ENCODE peak calls at places on chromosomes 11 and 22, in four cellular contexts. I, M, A and N are unnamed samples.

GRCh38 chr22:50604256-50604580 is 3.6 kb downstream of the MAPK8IP2 start:
- DNase-seq in I (no peak), M (no peak), A (no peak), N (no peak)

GRCh38 chr22:41528132-41528766 is 16.0 kb downstream of the POLR3H start:
- DNase-seq in I (no peak), M (no peak), A (no peak), N (no peak)

GRCh38 chr11:108222686-108223448 is at the start of gene ATM:
- DNase-seq in I (peak; percentile 99), M (peak; percentile 99), A (peak; percentile 99), N (peak; percentile 97)

GRCh38 chr11:83611616-83612015 is 325.4 kb upstream of the CCDC90B start:
- DNase-seq in I (no peak), M (no peak), A (no peak), N (no peak)

GRCh38 chr11:110992481-110992880 is 253.0 kb upstream of the POU2AF2 start:
- DNase-seq in I (no peak), M (no peak), A (no peak), N (no peak)

GRCh38 chr11:79087238-79087956 is 353.4 kb downstream of the TENM4 start:
- DNase-seq in I (peak; percentile 62), M (no peak), A (no peak), N (no peak)

GRCh38 chr11:3623126-3623525 is 18.7 kb downstream of the ART5 start:
- DNase-seq in I (no peak), M (no peak), A (no peak), N (no peak)

GRCh38 chr11:77407613-77408012 is 66.3 kb downstream of the PAK1 start:
- DNase-seq in I (peak; percentile 92), M (peak; percentile 80), A (peak; percentile 85), N (peak; percentile 85)

GRCh38 chr22:35986085-35986484 is 42.5 kb downstream of the RBFOX2 start:
- DNase-seq in I (peak; percentile 31), M (no peak), A (no peak), N (no peak)

GRCh38 chr11:2468363-2469240 is 23.8 kb downstream of the KCNQ1 start:
- DNase-seq in I (no peak), M (no peak), A (peak; percentile 21), N (no peak)

GRCh38 chr11:44823006-44823405 is 96.2 kb downstream of the TSPAN18 start:
- DNase-seq in I (no peak), M (no peak), A (no peak), N (no peak)

GRCh38 chr11:77147668-77148321 is 19.7 kb downstream of the MYO7A start:
- DNase-seq in I (no peak), M (peak; percentile 46), A (peak; percentile 44), N (peak; percentile 64)

GRCh38 chr11:134815404-134815803 is 403.4 kb upstream of the B3GAT1 start:
- DNase-seq in I (no peak), M (no peak), A (no peak), N (no peak)

GRCh38 chr11:120129570-120129969 is 8.3 kb downstream of the TRIM29 start:
- DNase-seq in I (no peak), M (no peak), A (no peak), N (no peak)

GRCh38 chr11:100682247-100682969 is 4.7 kb upstream of the ARHGAP42 start:
- DNase-seq in I (peak; percentile 46), M (no peak), A (no peak), N (no peak)

GRCh38 chr11:33802414-33802950 is 28.2 kb upstream of the FBXO3 start:
- DNase-seq in I (peak; percentile 88), M (peak; percentile 49), A (peak; percentile 58), N (no peak)

GRCh38 chr11:122439911-122440782 is 215.4 kb upstream of the UBASH3B start:
- DNase-seq in I (peak; percentile 45), M (no peak), A (no peak), N (no peak)

GRCh38 chr22:44505796-44506354 is 7.8 kb upstream of the RTL6 start:
- DNase-seq in I (no peak), M (no peak), A (no peak), N (no peak)

GRCh38 chr22:20260071-20260722 is 7.9 kb downstream of the RTN4R start:
- DNase-seq in I (no peak), M (no peak), A (no peak), N (no peak)

GRCh38 chr22:20261848-20262581 is 6.1 kb downstream of the RTN4R start:
- DNase-seq in I (no peak), M (no peak), A (no peak), N (no peak)

GRCh38 chr22:20264614-20265452 is 3.3 kb downstream of the RTN4R start:
- DNase-seq in I (no peak), M (no peak), A (no peak), N (no peak)

GRCh38 chr22:20259336-20259705 is 8.8 kb downstream of the RTN4R start:
- DNase-seq in I (no peak), M (no peak), A (no peak), N (no peak)

GRCh38 chr22:20262582-20263147 is 5.5 kb downstream of the RTN4R start:
- DNase-seq in I (no peak), M (no peak), A (no peak), N (no peak)
- TF ChIP-seq POLR2A in I (no peak), M (no peak), A (no peak), N (no peak)

DNA sequence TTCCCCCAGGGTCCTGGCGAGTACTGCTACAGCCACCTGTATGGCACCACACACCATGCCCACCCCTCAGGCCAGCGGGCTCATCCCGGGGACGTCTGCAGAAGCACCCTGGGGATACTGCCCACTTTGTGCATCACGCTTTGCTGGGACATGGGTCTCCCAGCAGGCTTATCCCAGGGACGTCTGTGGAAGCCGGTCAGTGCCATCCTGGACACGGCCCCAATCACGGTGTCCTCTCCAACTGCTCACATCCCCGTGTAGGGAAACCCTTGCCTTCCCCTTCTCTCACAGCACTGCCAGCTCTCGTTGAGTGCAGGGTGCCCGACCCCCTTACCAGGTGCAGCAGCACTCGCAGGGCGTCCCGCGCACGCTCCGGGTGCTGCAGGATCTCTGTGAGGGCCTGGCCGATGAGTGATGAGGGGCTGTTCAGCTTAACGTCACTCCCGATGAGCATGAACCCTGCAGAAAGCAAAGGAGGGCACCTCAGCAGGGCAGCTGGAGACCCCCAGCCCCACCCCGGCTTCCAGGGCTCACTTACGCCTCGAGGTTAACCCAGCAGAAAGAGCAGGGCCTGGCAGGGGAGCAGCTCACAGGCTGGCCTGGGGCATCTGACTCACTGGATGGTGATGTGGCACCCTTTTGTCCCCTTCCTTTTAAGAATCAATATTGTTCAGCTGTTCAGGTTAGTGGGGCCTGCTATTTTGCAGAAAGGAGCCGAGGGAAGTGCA is 76.9 kb upstream of the PITPNB start:
- DNase-seq in I (no peak), M (peak; percentile 6), A (no peak), N (peak; percentile 37)
- TF ChIP-seq POLR2A in I (no peak), M (no peak), A (no peak), N (no peak)

GRCh38 chr11:133072366-133072765 is 459.9 kb downstream of the OPCML start:
- DNase-seq in I (no peak), M (no peak), A (no peak), N (no peak)

GRCh38 chr11:133072858-133073582 is 459.3 kb downstream of the OPCML start:
- DNase-seq in I (no peak), M (no peak), A (no peak), N (no peak)

GRCh38 chr11:133078012-133078411 is 454.3 kb downstream of the OPCML start:
- DNase-seq in I (no peak), M (no peak), A (no peak), N (no peak)

GRCh38 chr11:133078591-133079179 is 453.6 kb downstream of the OPCML start:
- DNase-seq in I (peak; percentile 20), M (peak; percentile 20), A (peak; percentile 60), N (no peak)

DNA sequence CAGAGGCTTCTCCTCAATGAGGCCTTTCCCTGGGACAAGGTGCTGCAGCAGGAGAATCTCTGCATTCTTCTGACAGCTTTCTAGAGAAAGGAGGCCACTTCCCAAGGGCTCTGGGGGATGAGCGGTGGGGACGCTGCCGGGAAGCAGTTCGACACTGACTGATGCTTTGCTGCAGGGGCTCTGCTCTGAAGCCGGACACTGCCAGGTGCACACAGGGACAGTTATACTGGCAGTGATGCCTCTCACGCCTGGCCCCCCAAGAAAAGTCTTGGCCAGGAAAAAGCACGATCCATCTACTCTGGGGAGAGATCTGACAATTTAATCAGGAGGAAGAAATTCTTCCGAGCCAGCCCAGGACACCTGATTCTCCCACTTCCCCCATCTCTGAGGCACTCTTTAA is 456.9 kb downstream of the OPCML start:
- DNase-seq in I (no peak), M (no peak), A (no peak), N (no peak)
- TF ChIP-seq POLR2A in I (no peak), M (no peak), A (no peak), N (no peak)

GRCh38 chr22:29306830-29307657 is 594 bp downstream of the GAS2L1 start:
- DNase-seq in I (peak; percentile 61), M (peak; percentile 85), A (peak; percentile 83), N (peak; percentile 37)
- TF ChIP-seq POLR2A in I (peak; percentile 64), M (no peak), A (no peak), N (peak; percentile 25)

GRCh38 chr11:69339041-69339733 is 45.2 kb downstream of the MYEOV start:
- DNase-seq in I (no peak), M (no peak), A (peak; percentile 22), N (no peak)

GRCh38 chr11:69343401-69344321 is 49.7 kb downstream of the MYEOV start:
- DNase-seq in I (no peak), M (no peak), A (no peak), N (no peak)

GRCh38 chr11:69339916-69340565 is 46.1 kb downstream of the MYEOV start:
- DNase-seq in I (no peak), M (no peak), A (peak; percentile 11), N (no peak)

GRCh38 chr11:69344570-69345145 is 50.7 kb downstream of the MYEOV start:
- DNase-seq in I (no peak), M (no peak), A (no peak), N (no peak)

DNA sequence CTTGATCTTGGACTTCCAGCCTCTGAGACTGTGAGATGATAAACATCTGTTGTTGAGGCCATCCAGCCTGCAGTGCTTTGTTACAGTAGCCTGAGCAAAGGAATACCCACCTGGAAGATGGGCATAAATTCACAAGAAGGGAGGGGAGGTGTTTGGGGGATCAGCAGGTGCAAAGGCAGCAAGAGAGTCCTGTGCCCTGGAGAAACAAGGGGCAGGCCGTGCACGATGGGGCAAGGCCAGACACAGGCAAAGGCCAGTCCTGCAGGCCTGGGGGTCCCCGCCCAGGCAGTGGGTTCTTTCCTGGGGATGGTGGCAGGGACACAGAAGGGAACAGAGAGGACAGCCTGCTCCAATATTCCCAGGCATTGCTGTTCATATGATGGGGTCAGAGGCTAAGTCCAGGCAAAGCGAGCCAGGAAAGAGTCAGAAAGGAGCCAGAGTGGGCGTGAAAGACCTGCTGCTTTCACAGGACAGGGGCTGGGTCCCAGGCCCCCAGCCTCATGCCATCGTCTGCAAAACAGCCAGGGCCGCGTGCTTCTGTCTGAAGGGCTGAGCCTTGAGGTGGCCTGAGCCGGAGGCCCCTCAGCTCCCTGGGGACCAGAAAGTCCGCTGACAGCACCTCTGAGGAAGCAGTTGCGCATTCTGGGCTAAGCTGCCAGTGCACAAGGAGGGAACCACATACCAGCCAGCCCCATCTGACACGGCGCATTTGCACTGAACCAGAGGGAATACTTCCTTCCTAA is 48.8 kb downstream of the MYEOV start:
- DNase-seq in I (no peak), M (no peak), A (no peak), N (no peak)
- TF ChIP-seq POLR2A in I (no peak), M (no peak), A (no peak), N (no peak)

DNA sequence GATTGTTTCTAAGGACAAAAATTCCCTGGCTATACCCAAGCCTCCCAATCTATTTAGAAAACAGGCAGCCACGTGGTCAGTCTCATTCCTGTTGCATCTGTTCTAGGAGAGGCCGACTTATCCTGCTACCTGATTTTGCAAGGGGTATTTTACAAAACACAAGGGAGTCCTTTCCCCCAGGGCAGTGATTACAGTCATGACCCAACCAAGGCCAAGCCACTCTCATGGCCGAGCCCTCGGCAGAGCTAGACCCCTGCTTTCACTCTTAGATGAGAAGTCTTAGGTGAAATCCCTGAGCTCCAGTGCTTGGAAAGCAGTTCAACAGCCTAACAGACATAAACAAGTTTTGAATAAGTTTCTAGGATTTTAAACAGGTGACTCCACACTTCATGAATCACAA is 89.0 kb upstream of the PITPNB start:
- DNase-seq in I (no peak), M (no peak), A (no peak), N (no peak)
- TF ChIP-seq POLR2A in I (no peak), M (no peak), A (no peak), N (no peak)